ENCODE peak calls at places on chromosomes 3 and 15, in four cellular contexts. G is suprapubic skin, O is upper lobe of left lung, Y is heart left ventricle. R is an unnamed sample.

GRCh38 chr3:186425788-186426730 is 64.0 kb upstream of the DGKG start:
- DNase-seq in Y (no peak), O (no peak), G (no peak), R (no peak)

GRCh38 chr3:178325330-178325729 is 210.9 kb upstream of the KCNMB2 start:
- DNase-seq in G (no peak), Y (no peak), O (no peak), R (no peak)

GRCh38 chr3:139601191-139601961 is 61.8 kb upstream of the RBP1 start:
- DNase-seq in O (no peak), G (no peak), Y (no peak), R (no peak)

GRCh38 chr15:70703483-70703882 is 59.9 kb downstream of the UACA start:
- DNase-seq in O (no peak), Y (no peak), G (no peak), R (no peak)

GRCh38 chr3:99872633-99873254 is 55.1 kb downstream of the CMSS1 start:
- DNase-seq in O (no peak), Y (no peak), G (no peak), R (no peak)

GRCh38 chr3:160685144-160685766 is 8.3 kb downstream of the ARL14 start:
- DNase-seq in Y (no peak), G (no peak), O (no peak), R (no peak)

GRCh38 chr3:177150970-177151627 is 46.2 kb downstream of the TBL1XR1 start:
- DNase-seq in O (no peak), G (no peak), Y (no peak), R (no peak)

GRCh38 chr15:101264011-101264410 is 12.2 kb upstream of the CHSY1 start:
- DNase-seq in Y (no peak), G (no peak), O (no peak), R (no peak)

GRCh38 chr3:65632409-65632808 is 406.3 kb downstream of the MAGI1 start:
- DNase-seq in O (no peak), Y (no peak), G (no peak), R (no peak)

GRCh38 chr3:134649106-134649705 is 1.6 kb downstream of the KY start:
- DNase-seq in G (no peak), O (no peak), Y (no peak), R (no peak)

GRCh38 chr3:29606416-29606815 is 325.5 kb downstream of the RBMS3 start:
- DNase-seq in O (no peak), G (no peak), Y (no peak), R (no peak)

GRCh38 chr3:31472479-31473390 is 60.0 kb upstream of the STT3B start:
- DNase-seq in G (no peak), O (no peak), Y (no peak), R (no peak)

GRCh38 chr3:25457642-25458419 is 29.8 kb downstream of the RARB start:
- DNase-seq in G (no peak), O (no peak), Y (no peak), R (no peak)

GRCh38 chr3:101266566-101266965 is 53.8 kb downstream of the IMPG2 start:
- DNase-seq in G (no peak), O (no peak), Y (no peak), R (no peak)

GRCh38 chr3:66609660-66610547 is 109.1 kb upstream of the LRIG1 start:
- DNase-seq in G (no peak), Y (no peak), O (no peak), R (no peak)

GRCh38 chr3:11307830-11308432 is 35.7 kb downstream of the ATG7 start:
- DNase-seq in Y (no peak), O (no peak), G (no peak), R (peak)

GRCh38 chr3:136277634-136278033 is 27.5 kb downstream of the PCCB start:
- DNase-seq in O (no peak), G (no peak), Y (no peak), R (no peak)

GRCh38 chr15:60563539-60564404 is 84.8 kb upstream of the ICE2 start:
- DNase-seq in Y (no peak), G (no peak), O (no peak), R (no peak)

GRCh38 chr3:72998489-72998888 is 1.9 kb downstream of the PPP4R2 start:
- DNase-seq in G (no peak), Y (no peak), O (no peak), R (no peak)

GRCh38 chr15:95822946-95823345 is 507.6 kb upstream of the NR2F2 start:
- DNase-seq in G (no peak), Y (no peak), O (no peak), R (no peak)

GRCh38 chr3:29240248-29240647 is 40.6 kb upstream of the RBMS3 start:
- DNase-seq in O (no peak), Y (no peak), G (no peak), R (no peak)

GRCh38 chr15:78261062-78261461 is 3.3 kb upstream of the DNAJA4 start:
- DNase-seq in O (no peak), G (no peak), Y (no peak), R (no peak)

GRCh38 chr15:80434926-80435720 is 30.9 kb downstream of the ARNT2 start:
- DNase-seq in G (no peak), Y (no peak), O (no peak), R (no peak)

GRCh38 chr15:25055356-25056068 is 100.7 kb downstream of the SNRPN start:
- DNase-seq in G (no peak), O (peak), Y (no peak), R (no peak)

GRCh38 chr3:82157952-82158351 is 396.5 kb upstream of the GBE1 start:
- DNase-seq in G (no peak), O (no peak), Y (no peak), R (no peak)

GRCh38 chr15:74403981-74404563 is 29.7 kb downstream of the SEMA7A start:
- DNase-seq in G (no peak), Y (no peak), O (no peak), R (no peak)

GRCh38 chr15:74403590-74403919 is 30.2 kb downstream of the SEMA7A start:
- DNase-seq in O (no peak), Y (no peak), G (no peak), R (no peak)

GRCh38 chr15:74402337-74402839 is 31.4 kb downstream of the SEMA7A start:
- DNase-seq in Y (no peak), O (no peak), G (no peak), R (no peak)

GRCh38 chr15:74400915-74401757 is 32.6 kb downstream of the SEMA7A start:
- DNase-seq in O (no peak), G (no peak), Y (no peak), R (no peak)

GRCh38 chr15:74402873-74403589 is 30.7 kb downstream of the SEMA7A start:
- DNase-seq in O (peak), G (no peak), Y (no peak), R (no peak)
- H3K4me3 ChIP-seq in O (no peak), G (no peak), Y (no peak), R (no peak)

GRCh38 chr3:122797291-122797690 is 2.4 kb downstream of the SLC49A4 start:
- DNase-seq in Y (no peak), O (no peak), G (no peak), R (no peak)

GRCh38 chr3:122802323-122802722 is 7.5 kb downstream of the SLC49A4 start:
- DNase-seq in O (no peak), Y (no peak), G (no peak), R (no peak)

GRCh38 chr3:122800838-122801237 is 6.0 kb downstream of the SLC49A4 start:
- DNase-seq in G (no peak), O (no peak), Y (no peak), R (no peak)

GRCh38 chr3:122800031-122800430 is 5.2 kb downstream of the SLC49A4 start:
- DNase-seq in G (no peak), O (no peak), Y (no peak), R (no peak)

DNA sequence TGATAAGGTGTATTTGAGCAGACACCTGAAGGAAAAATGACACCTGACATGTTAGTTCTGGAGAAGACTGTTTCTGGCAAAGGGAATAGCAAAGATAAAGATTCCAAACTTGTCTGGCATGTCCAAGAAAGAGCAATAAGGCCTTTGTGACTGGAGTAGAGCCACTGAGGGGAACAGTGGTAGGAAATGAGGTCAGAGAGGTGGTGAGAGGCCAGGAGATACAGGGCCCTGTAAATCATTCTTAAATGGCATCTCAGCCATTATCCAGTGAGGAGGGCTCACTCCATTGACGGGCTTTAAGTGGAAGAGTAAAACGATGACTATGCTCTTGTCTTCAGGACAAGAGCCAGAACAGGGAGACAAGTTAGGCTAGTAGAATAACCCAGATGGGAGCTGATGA is 4.5 kb downstream of the SLC49A4 start:
- DNase-seq in O (no peak), G (no peak), Y (no peak), R (no peak)
- TF ChIP-seq CTCF in O (no peak), G (no peak), Y (no peak), R (no peak)

GRCh38 chr3:49675912-49676311 is 1.8 kb downstream of the APEH start:
- DNase-seq in G (no peak), O (no peak), Y (no peak), R (no peak)

GRCh38 chr3:49671291-49672288 is 2.6 kb upstream of the APEH start:
- DNase-seq in G (no peak), O (peak), Y (peak), R (peak)

GRCh38 chr3:49674491-49674983 is 386 bp downstream of the APEH start:
- DNase-seq in Y (no peak), G (peak), O (no peak), R (peak)

GRCh38 chr3:49673131-49673714 is 928 bp upstream of the APEH start:
- DNase-seq in O (no peak), G (peak), Y (peak), R (peak)

GRCh38 chr3:49673715-49674490 is at the start of gene APEH:
- DNase-seq in O (peak), G (peak), Y (peak), R (peak)
- TF ChIP-seq POLR2A in O (peak), G (no peak), Y (no peak), R (no peak)

DNA sequence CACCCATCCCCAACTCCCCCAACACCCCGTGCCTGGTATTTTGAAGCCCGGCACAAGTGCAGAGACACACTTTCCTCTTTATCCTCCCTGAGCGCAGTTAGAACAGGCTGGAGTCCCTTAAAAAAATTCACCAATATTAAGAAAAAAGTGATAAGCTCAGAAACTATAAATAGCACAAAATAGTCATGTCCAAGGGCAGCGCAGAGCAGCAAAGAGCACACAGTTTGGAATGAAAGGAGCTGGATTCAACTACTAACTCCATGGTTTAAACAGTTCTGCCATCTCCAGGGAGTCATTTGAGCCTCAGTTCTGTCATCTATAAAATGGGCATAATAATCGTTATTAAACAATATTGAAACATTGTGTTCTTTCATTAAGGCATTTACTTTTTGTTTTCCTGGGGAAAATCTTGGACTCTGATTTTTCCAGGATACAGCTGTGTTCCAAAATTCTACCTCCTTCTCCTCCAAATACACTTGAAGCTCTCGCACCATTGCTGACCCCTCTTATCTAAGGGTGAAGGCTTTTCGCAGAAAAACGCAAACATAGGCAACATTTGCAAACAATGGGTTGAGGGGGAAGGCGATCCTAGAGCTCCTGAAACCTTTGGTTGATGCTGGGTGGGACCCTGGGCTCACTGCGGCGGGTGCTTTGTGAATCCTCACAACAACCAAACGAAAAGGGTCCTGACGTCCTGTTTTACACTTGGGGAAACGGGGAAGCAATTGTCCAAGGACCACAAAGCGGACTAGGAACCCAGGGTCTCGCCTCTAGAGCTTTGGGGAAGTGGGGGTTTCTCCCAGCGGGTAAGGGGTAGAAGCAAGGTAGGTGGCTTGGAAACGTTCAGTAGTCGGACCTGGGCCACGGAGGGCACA is 41.8 kb downstream of the EPHB3 start:
- DNase-seq in Y (no peak), G (no peak), O (no peak), R (no peak)
- H3K4me3 ChIP-seq in Y (peak), G (peak), O (peak), R (no peak)

GRCh38 chr3:195556390-195556789 is 13.3 kb upstream of the PPP1R2 start:
- DNase-seq in G (no peak), O (no peak), Y (no peak), R (no peak)
- TF ChIP-seq CTCF in G (no peak), O (no peak), Y (no peak), R (no peak)

DNA sequence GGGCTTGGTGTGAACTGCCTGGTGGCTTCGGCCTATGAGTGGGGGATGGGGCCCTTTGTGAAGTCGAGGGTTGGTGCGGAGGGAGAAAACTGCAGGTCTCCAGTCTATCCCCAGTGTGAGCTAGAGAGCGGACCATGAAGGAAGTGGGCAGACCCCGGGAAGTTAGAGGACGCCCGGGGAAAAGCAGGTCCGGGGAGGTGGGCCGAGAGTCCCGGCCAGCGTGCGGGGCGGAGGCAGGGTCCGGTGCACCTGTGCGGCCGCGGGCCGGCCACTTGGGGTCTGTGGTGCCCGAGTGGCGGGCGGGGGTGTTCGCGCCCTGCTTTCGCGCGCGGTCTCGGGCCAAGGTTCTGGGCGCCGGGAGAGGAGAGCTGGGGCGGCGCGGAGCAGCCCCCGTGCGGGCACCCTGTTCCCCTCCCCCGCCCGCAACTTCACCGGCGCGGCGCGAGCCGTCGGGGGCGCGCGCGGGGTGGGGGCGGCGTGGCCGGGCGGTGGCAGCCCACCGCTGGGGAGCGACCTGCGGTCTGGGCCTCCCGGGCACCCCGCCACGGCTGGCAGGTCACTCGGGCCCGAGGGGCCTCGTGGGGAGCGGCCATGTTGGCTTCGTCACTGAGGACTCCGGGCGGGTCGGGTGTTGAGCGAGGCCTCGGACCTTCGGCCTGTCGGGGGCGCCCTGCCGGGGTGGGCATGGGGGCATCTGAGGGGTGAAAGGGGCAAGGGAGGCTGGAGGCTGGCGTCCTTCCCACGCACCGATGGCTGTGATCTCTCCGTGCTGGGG is 4.8 kb downstream of the UBE2E1 start:
- DNase-seq in G (peak), O (peak), Y (peak), R (peak)
- TF ChIP-seq POLR2A in G (no peak), O (peak), Y (no peak), R (no peak)

DNA sequence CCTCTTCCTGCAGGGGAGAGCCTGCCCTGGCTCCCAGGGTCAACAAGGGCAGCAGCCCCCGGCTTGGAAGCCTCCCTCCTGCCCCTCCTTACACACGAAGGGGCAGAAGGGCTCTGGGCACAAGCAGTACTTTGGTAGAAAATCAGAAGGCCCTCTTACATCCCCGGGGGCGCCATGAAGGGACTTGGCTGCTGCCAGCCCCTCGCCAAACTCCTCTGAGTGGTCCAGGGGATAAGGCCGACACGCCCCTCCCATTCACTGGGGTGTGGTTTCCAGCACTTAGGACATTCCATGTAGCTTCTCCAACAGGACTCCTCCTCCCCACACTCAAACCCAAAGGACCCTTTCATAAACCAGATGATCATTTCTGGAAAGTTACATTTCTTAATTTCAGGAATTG is 1.2 kb upstream of the ST8SIA2 start:
- DNase-seq in Y (no peak), G (no peak), O (no peak), R (no peak)
- H3K4me3 ChIP-seq in Y (no peak), G (no peak), O (no peak), R (no peak)

GRCh38 chr3:23682646-23683045 is 123.1 kb upstream of the UBE2E1 start:
- DNase-seq in O (no peak), G (no peak), Y (no peak), R (no peak)
- TF ChIP-seq CTCF in O (no peak), G (no peak), Y (no peak), R (no peak)

DNA sequence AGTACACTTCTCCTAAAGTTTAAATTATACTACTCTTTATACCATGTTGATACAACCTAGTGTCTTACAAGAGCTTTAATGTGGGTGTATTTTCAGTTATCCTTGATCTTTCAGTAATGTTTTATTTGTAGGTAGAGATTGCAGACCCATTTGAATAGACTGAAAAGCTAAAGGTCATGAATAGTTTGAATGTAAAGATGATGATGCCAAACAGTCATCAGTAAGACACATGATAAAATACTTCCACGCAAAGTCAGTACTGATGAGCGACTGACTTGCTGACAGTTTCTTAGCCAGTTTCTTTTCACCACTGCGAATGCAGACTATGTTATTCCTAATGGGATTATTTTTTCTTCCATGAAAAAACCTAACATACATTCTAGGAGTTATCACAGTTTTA is 15.3 kb downstream of the SACM1L start:
- DNase-seq in Y (no peak), O (no peak), G (no peak), R (no peak)
- TF ChIP-seq POLR2A in Y (no peak), O (no peak), G (no peak), R (no peak)

R was measured in lower leg skin.